ENCODE peak calls at places on chromosome 11, in five cellular contexts. V, U, P, F and A are unnamed samples.

GRCh38 chr11:33716236-33716635 is 15.6 kb upstream of the C11orf91 start:
- DNase-seq in F (no peak), U (no peak), V (no peak), P (no peak), A (no peak)

GRCh38 chr11:12249590-12250260 is 127.6 kb upstream of the PARVA start:
- DNase-seq in P (no peak), U (peak; percentile 90), V (no peak), F (peak; percentile 38), A (no peak)

GRCh38 chr11:57370251-57370650 is 10.7 kb downstream of the PRG3 start:
- DNase-seq in P (no peak), F (no peak), U (no peak), V (no peak), A (no peak)

GRCh38 chr11:17513853-17514252 is 30.4 kb downstream of the USH1C start:
- DNase-seq in P (no peak), F (no peak), U (no peak), V (no peak), A (no peak)

GRCh38 chr11:11391796-11392195 is 38.7 kb upstream of the CSNK2A3 start:
- DNase-seq in V (peak; percentile 27), F (no peak), U (no peak), P (no peak), A (no peak)

GRCh38 chr11:32775908-32776307 is 18.6 kb downstream of the CCDC73 start:
- DNase-seq in U (no peak), P (no peak), V (no peak), F (no peak), A (no peak)

GRCh38 chr11:61716478-61717285 is 35.8 kb upstream of the MYRF start:
- DNase-seq in U (no peak), P (no peak), F (no peak), V (no peak), A (no peak)

GRCh38 chr11:118106789-118107335 is 20.1 kb upstream of the SMIM35 start:
- DNase-seq in F (no peak), P (no peak), V (no peak), U (no peak), A (no peak)

GRCh38 chr11:100830978-100831732 is 144.1 kb downstream of the ARHGAP42 start:
- DNase-seq in F (peak; percentile 30), U (no peak), P (no peak), V (no peak), A (no peak)

GRCh38 chr11:10818594-10818993 is 9.9 kb upstream of the EIF4G2 start:
- DNase-seq in F (no peak), U (no peak), V (no peak), P (no peak), A (no peak)

GRCh38 chr11:72079776-72080325 is 491 bp downstream of the NUMA1 start:
- DNase-seq in F (no peak), P (no peak), U (peak; percentile 29), V (no peak), A (no peak)

GRCh38 chr11:117062503-117062902 is 35.7 kb downstream of the SIK3 start:
- DNase-seq in F (no peak), U (no peak), V (no peak), P (no peak), A (no peak)

GRCh38 chr11:14908214-14908880 is 16.3 kb upstream of the CYP2R1 start:
- DNase-seq in V (peak; percentile 51), P (no peak), F (no peak), U (no peak), A (no peak)

GRCh38 chr11:32586576-32587190 is 3.1 kb downstream of the EIF3M start:
- DNase-seq in V (peak; percentile 29), U (no peak), P (no peak), F (no peak), A (no peak)

GRCh38 chr11:75642402-75643113 is 26.3 kb downstream of the MAP6 start:
- DNase-seq in F (no peak), V (no peak), U (no peak), P (no peak), A (no peak)

GRCh38 chr11:57778318-57779037 is 16.9 kb downstream of the CTNND1 start:
- DNase-seq in F (peak; percentile 94), U (peak; percentile 95), P (peak; percentile 71), V (peak; percentile 89), A (peak; percentile 96)

DNA sequence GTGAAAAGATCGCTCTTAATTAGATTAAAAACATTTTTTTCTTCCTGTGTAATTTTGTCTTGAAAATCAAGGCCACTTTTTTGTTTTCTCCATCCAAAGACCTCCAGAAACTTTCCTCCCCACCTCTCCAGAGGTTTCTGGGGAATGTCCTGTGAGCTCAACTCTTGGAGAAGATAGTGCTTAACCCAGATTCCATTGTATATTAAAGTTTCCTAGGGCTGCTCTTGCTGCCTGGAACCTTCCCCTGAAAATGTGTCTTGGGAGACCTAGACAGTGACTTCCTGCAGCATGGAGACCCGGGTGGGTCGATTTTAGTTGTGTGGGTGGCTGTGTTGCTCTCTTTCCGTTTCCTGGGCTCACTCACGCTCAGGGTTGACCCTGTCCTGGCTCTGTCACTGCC is 47.4 kb downstream of the KCNQ1OT1 start:
- DNase-seq in P (no peak), V (no peak), U (no peak), F (no peak), A (peak; percentile 83)
- H3K9me3 ChIP-seq in P (peaks cover 83% of the 10 kb centered on the region), V (peaks cover 10% of the 10 kb centered on the region), U (peaks cover 33% of the 10 kb centered on the region), F (peaks cover 3% of the 10 kb centered on the region), A (peaks cover 83% of the 10 kb centered on the region)

GRCh38 chr11:65059959-65060824 is 1.8 kb upstream of the NAALADL1 start:
- DNase-seq in P (no peak), V (no peak), F (no peak), U (no peak), A (no peak)

GRCh38 chr11:65063532-65063931 is 5.2 kb upstream of the NAALADL1 start:
- DNase-seq in U (no peak), V (no peak), F (no peak), P (no peak), A (no peak)

GRCh38 chr11:65058419-65059054 is at the start of gene NAALADL1:
- DNase-seq in V (no peak), F (no peak), U (no peak), P (no peak), A (no peak)

GRCh38 chr11:65059523-65059922 is 1.2 kb upstream of the NAALADL1 start:
- DNase-seq in V (no peak), U (no peak), P (no peak), F (no peak), A (no peak)

GRCh38 chr11:65060913-65061408 is 2.6 kb upstream of the NAALADL1 start:
- DNase-seq in V (no peak), P (peak; percentile 67), F (no peak), U (no peak), A (no peak)
- TF ChIP-seq CTCF in V (peak; percentile 7), P (peak; percentile 68), F (no peak), U (no peak), A (no peak)

DNA sequence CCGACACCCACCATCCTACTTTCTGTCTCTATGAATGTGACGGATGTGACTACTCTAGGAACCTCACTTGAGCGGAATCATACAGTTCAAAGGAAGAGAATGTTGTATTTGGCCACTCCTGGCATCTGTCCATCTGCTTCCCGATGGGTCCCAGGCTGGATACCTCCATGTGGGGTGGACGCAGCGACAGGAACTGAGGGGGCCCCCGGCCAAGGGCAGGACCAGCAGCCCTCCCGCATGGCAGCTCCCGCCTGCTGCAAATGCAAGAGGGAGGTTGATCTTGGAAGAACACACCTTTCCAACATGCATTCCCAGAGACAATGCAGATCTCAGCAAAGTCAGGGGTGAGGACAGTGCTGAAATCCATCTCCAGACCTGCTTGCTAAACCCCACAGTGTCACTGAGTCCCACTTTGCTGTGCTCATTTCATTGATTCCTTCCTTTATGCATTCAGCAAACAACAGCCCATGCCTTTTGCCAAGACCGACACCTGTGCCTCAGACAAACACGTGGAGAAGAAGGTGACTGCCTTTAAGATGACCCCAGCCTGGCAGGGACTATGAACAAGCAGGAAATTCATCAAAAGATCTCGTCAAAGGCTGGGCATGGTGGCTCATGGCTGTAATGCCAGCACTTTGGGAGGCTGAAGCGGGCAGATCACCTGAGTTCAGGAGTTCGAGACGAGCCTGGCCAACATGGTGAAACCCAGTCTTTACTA is 246.2 kb downstream of the CTTN start:
- DNase-seq in V (no peak), P (no peak), F (no peak), U (no peak), A (no peak)
- H3K9me3 ChIP-seq in V (no peaks in the 10 kb centered on the region), P (no peaks in the 10 kb centered on the region), F (no peaks in the 10 kb centered on the region), U (no peaks in the 10 kb centered on the region), A (no peaks in the 10 kb centered on the region)

GRCh38 chr11:86421976-86422770 is 47.5 kb downstream of the CCDC81 start:
- DNase-seq in U (no peak), P (no peak), V (no peak), F (no peak), A (no peak)

GRCh38 chr11:86418513-86418912 is 43.8 kb downstream of the CCDC81 start:
- DNase-seq in U (no peak), P (no peak), F (no peak), V (no peak), A (no peak)

GRCh38 chr11:86416494-86416893 is 41.8 kb downstream of the CCDC81 start:
- DNase-seq in P (no peak), U (no peak), F (no peak), V (no peak), A (no peak)

GRCh38 chr11:86414032-86414431 is 39.3 kb downstream of the CCDC81 start:
- DNase-seq in P (no peak), U (no peak), F (no peak), V (no peak), A (no peak)

GRCh38 chr11:86418929-86419328 is 44.2 kb downstream of the CCDC81 start:
- DNase-seq in U (no peak), P (no peak), F (no peak), V (no peak), A (no peak)
- TF ChIP-seq CTCF in U (no peak), P (peak; percentile 43), F (no peak), V (no peak), A (peak; percentile 11)

GRCh38 chr11:9314291-9315077 is at the start of gene TMEM41B:
- DNase-seq in V (peak; percentile 97), U (peak; percentile 98), F (peak; percentile 97), P (peak; percentile 100), A (peak; percentile 99)

GRCh38 chr11:9315078-9315688 is 790 bp upstream of the TMEM41B start:
- DNase-seq in V (no peak), U (no peak), P (no peak), F (no peak), A (no peak)

GRCh38 chr11:9313648-9314290 is 624 bp downstream of the TMEM41B start:
- DNase-seq in F (no peak), P (no peak), U (peak; percentile 26), V (no peak), A (no peak)

GRCh38 chr11:9316334-9316733 is 1.9 kb upstream of the TMEM41B start:
- DNase-seq in F (no peak), U (no peak), P (no peak), V (no peak), A (no peak)

DNA sequence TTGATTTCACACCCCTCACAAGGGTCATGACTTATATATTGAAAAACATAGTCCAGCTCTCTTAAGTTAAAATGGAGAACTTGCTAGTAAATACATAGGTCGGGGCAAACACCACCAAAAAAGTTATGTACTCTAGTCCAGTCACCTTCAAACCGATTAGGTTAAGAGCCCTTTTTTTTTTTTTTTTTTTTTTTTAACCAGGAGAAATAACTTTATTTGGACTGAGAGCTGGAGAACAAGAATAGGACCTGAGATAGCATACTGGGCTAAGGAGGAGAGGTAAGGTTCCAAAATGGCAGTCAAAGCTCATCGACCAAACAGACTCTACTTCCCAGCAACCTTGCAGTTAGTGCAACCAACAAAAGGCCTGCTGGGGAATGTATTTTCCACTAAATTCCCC is 3.9 kb downstream of the TMEM41B start:
- DNase-seq in P (no peak), U (no peak), F (no peak), V (no peak), A (no peak)
- H3K9me3 ChIP-seq in P (no peaks in the 10 kb centered on the region), U (no peaks in the 10 kb centered on the region), F (no peaks in the 10 kb centered on the region), V (no peaks in the 10 kb centered on the region), A (no peaks in the 10 kb centered on the region)